ENCODE peak calls at places on chromosomes 13 and 19, in five cellular contexts. F is gastrocnemius medialis, J is PC-3, G is fibroblast of lung, K is BE2C. R is an unnamed sample.

GRCh38 chr19:48397636-48398328 is 4.3 kb downstream of the GRIN2D start:
- DNase-seq in F (no peak), J (no peak), G (no peak), K (no peak), R (no peak)

GRCh38 chr13:75762066-75762937 is 126.2 kb downstream of the LMO7 start:
- DNase-seq in F (no peak), J (peak; percentile 58), G (peak; percentile 64), K (no peak), R (no peak)

GRCh38 chr13:75505327-75505726 is 23.4 kb upstream of the TBC1D4 start:
- DNase-seq in F (no peak), J (no peak), G (no peak), K (no peak), R (no peak)

GRCh38 chr13:112655898-112656297 is 33.9 kb upstream of the ATP11A start:
- DNase-seq in F (no peak), J (no peak), G (no peak), K (no peak), R (no peak)

GRCh38 chr13:33328691-33329090 is 43.1 kb upstream of the STARD13 start:
- DNase-seq in F (no peak), J (no peak), G (no peak), K (peak; percentile 20), R (no peak)

GRCh38 chr19:19550454-19550842 is 12.4 kb downstream of the CILP2 start:
- DNase-seq in F (no peak), J (peak; percentile 25), G (no peak), K (peak; percentile 10), R (no peak)

GRCh38 chr13:70964124-70964523 is 855.9 kb upstream of the KLHL1 start:
- DNase-seq in F (no peak), J (peak; percentile 25), G (peak; percentile 17), K (peak; percentile 43), R (no peak)

GRCh38 chr13:99342723-99343315 is 35.6 kb upstream of the GPR183 start:
- DNase-seq in F (no peak), J (no peak), G (no peak), K (no peak), R (no peak)

GRCh38 chr19:53509845-53510244 is 28.1 kb upstream of the ZNF331 start:
- DNase-seq in F (no peak), J (no peak), G (no peak), K (no peak), R (no peak)

GRCh38 chr19:53509443-53509842 is 28.5 kb upstream of the ZNF331 start:
- DNase-seq in F (no peak), J (no peak), G (no peak), K (no peak), R (no peak)

GRCh38 chr19:53511357-53511756 is 26.6 kb upstream of the ZNF331 start:
- DNase-seq in F (no peak), J (no peak), G (no peak), K (no peak), R (no peak)

GRCh38 chr19:53507523-53508442 is 30.2 kb upstream of the ZNF331 start:
- DNase-seq in F (no peak), J (peak; percentile 20), G (peak; percentile 40), K (no peak), R (no peak)

DNA sequence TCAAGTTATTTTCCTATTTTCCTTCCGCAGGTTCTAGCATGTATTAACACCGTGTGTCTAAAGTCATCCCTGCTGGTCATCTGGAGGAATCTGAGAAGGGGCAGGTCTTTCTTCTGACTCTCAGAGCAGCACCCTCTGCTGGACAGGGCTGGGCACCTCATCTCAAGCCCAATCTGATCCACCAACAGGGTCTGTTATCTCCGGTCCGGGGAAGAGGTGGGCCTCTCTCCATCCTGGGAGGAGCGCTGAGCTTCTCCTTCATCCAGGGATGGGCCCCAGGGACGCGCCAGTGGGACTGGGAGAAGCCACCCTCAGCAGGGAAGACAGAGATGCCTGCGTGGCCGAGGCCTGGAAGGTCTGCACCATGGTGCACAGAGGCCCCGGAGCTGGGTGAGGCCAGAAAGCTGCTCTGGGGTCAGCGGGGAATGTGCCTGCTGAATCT is 26.0 kb upstream of the ZNF331 start:
- DNase-seq in F (no peak), J (peak; percentile 63), G (peak; percentile 49), K (peak; percentile 48), R (no peak)
- TF ChIP-seq CTCF in F (no peak), J (peak; percentile 78), G (peak; percentile 45), K (peak; percentile 60), R (peak; percentile 60)

GRCh38 chr13:28805193-28805819 is 14.8 kb upstream of the MTUS2 start:
- DNase-seq in F (no peak), J (peak; percentile 41), G (no peak), K (peak; percentile 79), R (no peak)
- TF ChIP-seq CTCF in F (no peak), J (peak; percentile 62), G (no peak), K (peak; percentile 83), R (peak; percentile 55)

GRCh38 chr19:14113762-14114414 is 3.7 kb downstream of the PRKACA start:
- DNase-seq in F (peak; percentile 78), J (peak; percentile 40), G (no peak), K (no peak), R (no peak)
- TF ChIP-seq CTCF in F (peak; percentile 63), J (peak; percentile 68), G (no peak), K (peak; percentile 36), R (no peak)

DNA sequence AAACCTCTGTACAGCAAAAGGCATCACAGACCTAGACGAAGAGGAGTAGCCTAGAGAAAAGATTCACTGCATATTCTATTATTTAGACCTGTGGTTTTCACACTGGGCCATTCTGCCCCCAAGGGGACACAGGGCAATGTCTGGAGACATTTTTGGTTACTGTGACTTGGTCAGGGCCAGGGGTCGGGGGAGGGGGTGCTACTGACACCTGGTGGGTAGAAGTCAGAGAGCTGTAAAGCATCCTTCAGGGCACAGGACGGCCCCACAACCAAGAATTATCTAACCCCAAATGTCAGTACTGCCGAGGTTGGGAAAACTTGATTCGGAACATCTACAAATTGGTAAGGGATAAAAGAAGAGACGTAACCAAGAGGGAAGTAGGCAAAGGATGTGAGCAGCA is 11.3 kb downstream of the ELAVL1 start:
- DNase-seq in F (no peak), J (no peak), G (no peak), K (no peak), R (no peak)
- TF ChIP-seq CTCF in F (no peak), J (peak; percentile 48), G (no peak), K (peak; percentile 13), R (no peak)

GRCh38 chr19:23762548-23762883 is 3.8 kb upstream of the ZNF681 start:
- DNase-seq in F (no peak), J (no peak), G (no peak), K (no peak), R (peak; percentile 41)

GRCh38 chr19:23762884-23763711 is 4.4 kb upstream of the ZNF681 start:
- DNase-seq in F (peak; percentile 28), J (peak; percentile 86), G (peak; percentile 48), K (no peak), R (no peak)

DNA sequence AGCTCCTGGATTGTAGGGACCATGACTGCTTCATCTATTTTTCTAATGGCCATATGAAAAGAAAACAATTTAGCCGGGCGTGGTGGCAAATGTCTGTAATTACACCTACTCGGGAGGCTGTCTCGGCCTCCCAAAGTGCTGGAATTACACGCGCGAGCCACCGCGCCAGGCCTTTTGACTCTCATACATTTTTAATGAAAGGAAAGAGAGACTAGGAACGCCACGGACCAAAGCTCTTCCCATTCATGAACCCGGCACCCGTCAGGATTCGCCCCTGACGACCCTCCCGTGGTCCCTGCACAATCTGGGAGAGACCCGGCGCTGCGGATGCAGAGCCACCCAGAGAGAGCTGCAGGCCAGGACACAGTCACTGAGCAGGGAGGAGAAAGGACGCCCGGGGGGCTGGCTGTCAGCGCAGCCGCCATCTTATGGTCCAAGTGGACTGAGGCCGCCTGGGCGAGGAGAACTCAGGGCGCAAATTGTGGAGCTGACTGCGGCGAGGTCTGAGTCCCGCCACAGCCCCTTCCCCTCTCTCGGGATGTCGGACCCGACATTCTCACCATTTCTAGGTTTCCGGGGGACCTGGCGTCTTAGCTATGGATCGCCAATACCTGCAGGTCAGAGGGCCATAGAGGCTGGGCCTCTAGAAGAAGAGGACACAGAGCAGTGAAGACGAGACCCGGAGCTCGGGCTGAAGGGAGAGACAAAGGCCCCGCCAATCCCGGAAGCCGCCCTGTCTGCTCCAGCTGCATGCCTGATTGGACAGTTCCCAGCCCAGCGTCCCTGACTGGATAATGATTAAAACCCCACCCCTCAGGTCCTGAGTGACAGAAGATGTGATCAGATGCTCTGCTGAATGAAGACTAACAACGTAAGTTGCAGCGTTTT is at the start of gene ZNF681:
- DNase-seq in F (peak; percentile 65), J (peak; percentile 90), G (peak; percentile 90), K (peak; percentile 92), R (peak; percentile 72)
- TF ChIP-seq CTCF in F (no peak), J (no peak), G (no peak), K (no peak), R (peak; percentile 22)

GRCh38 chr19:13839193-13839937 is 37.6 kb upstream of the NANOS3 start:
- DNase-seq in F (peak; percentile 89), J (peak; percentile 94), G (peak; percentile 72), K (peak; percentile 97), R (no peak)
- TF ChIP-seq CTCF in F (no peak), J (no peak), G (no peak), K (peak; percentile 5), R (peak; percentile 16)